ENCODE peak calls at places on chromosome 18, in four cellular contexts. W is heart left ventricle, O is sigmoid colon, F is esophagus squamous epithelium. I is an unnamed sample.

GRCh38 chr18:50372743-50373142 is 2.1 kb upstream of the SKA1 start:
- DNase-seq in F (no peak), W (no peak), O (no peak), I (no peak)

GRCh38 chr18:59996370-59996966 is 96.7 kb downstream of the PMAIP1 start:
- DNase-seq in O (no peak), F (no peak), W (no peak), I (no peak)

GRCh38 chr18:46334200-46334553 is 230.0 kb downstream of the HAUS1 start:
- DNase-seq in O (peak; percentile 50), F (no peak), W (no peak), I (no peak)

GRCh38 chr18:9950289-9951016 is 36.6 kb downstream of the VAPA start:
- DNase-seq in W (no peak), O (no peak), F (no peak), I (no peak)

GRCh38 chr18:61921621-61922235 is 28.9 kb upstream of the RNF152 start:
- DNase-seq in F (no peak), W (no peak), O (no peak), I (no peak)

GRCh38 chr18:78857252-78858150 is 122.1 kb upstream of the SALL3 start:
- DNase-seq in O (no peak), W (no peak), F (no peak), I (no peak)

GRCh38 chr18:27942706-27943105 is 234.2 kb downstream of the CDH2 start:
- DNase-seq in W (no peak), O (no peak), F (no peak), I (no peak)

GRCh38 chr18:22337878-22338277 is 79.8 kb downstream of the CTAGE1 start:
- DNase-seq in O (no peak), F (no peak), W (no peak), I (no peak)

GRCh38 chr18:56028514-56028913 is 440.5 kb upstream of the TCF4 start:
- DNase-seq in F (no peak), W (no peak), O (no peak), I (no peak)

GRCh38 chr18:21735452-21736015 is 5.1 kb upstream of the MIB1 start:
- DNase-seq in W (peak; percentile 29), O (no peak), F (no peak), I (no peak)

GRCh38 chr18:12769644-12770440 is 67.0 kb downstream of the PSMG2 start:
- DNase-seq in W (no peak), O (no peak), F (no peak), I (no peak)

GRCh38 chr18:74551936-74552555 is 17.7 kb downstream of the CNDP1 start:
- DNase-seq in W (peak; percentile 86), F (peak; percentile 6), O (peak; percentile 87), I (peak; percentile 40)

GRCh38 chr18:74234326-74235171 is 57.2 kb downstream of the CYB5A start:
- DNase-seq in W (no peak), F (no peak), O (peak; percentile 87), I (no peak)

GRCh38 chr18:54679318-54680149 is 88.5 kb downstream of the DYNAP start:
- DNase-seq in O (no peak), W (no peak), F (no peak), I (no peak)

GRCh38 chr18:12825230-12825629 is 58.8 kb downstream of the PTPN2 start:
- DNase-seq in F (no peak), W (no peak), O (no peak), I (no peak)

GRCh38 chr18:36620801-36621200 is 208.0 kb downstream of the TPGS2 start:
- DNase-seq in O (no peak), W (no peak), F (no peak), I (no peak)

GRCh38 chr18:39773656-39774055 is 2181.4 kb upstream of the PIK3C3 start:
- DNase-seq in O (no peak), F (no peak), W (no peak), I (no peak)

GRCh38 chr18:8689431-8689830 is 15.9 kb upstream of the MTCL1 start:
- DNase-seq in W (no peak), O (no peak), F (no peak), I (no peak)

GRCh38 chr18:26460449-26461091 is 87.8 kb downstream of the KCTD1 start:
- DNase-seq in O (no peak), W (peak; percentile 58), F (no peak), I (no peak)

GRCh38 chr18:61322265-61322873 is 10.9 kb upstream of the CDH20 start:
- DNase-seq in W (peak; percentile 43), O (no peak), F (no peak), I (no peak)

GRCh38 chr18:66377291-66377690 is 226.6 kb downstream of the CDH19 start:
- DNase-seq in W (no peak), F (no peak), O (no peak), I (no peak)

GRCh38 chr18:51425475-51425874 is 228.0 kb upstream of the MEX3C start:
- DNase-seq in O (no peak), W (no peak), F (no peak), I (no peak)

GRCh38 chr18:58590231-58590630 is 38.7 kb downstream of the ALPK2 start:
- DNase-seq in O (peak; percentile 81), W (no peak), F (no peak), I (no peak)

GRCh38 chr18:49279487-49279886 is 181.0 kb downstream of the DYM start:
- DNase-seq in W (no peak), F (no peak), O (no peak), I (no peak)

DNA sequence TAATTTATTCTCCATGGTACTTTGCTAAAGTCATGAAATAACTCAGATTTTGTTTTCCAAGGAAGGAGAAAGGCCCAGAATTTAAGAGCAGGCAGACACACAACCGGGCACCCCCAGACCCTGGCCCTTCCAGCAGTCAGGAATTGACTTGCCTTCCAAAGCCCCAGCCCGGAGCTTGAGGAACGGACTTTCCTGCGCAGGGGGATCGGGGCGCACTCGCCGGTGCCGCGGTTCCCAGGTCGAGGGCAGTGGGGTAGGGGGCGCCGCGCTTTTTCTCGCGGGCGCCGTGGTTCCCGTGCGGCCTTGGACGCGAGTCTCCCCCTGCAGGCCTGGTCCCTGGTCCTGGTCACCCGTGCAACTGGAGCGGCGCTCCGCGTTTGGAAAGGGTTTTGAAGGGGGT is 1.2 kb downstream of the ZNF236 start:
- DNase-seq in O (peak; percentile 65), W (no peak), F (no peak), I (no peak)
- TF ChIP-seq CTCF in O (no peak), W (no peak), F (no peak), I (no peak)

GRCh38 chr18:24014062-24014985 is at the start of gene TTC39C:
- DNase-seq in F (peak; percentile 49), O (peak; percentile 84), W (peak; percentile 71), I (peak; percentile 9)
- TF ChIP-seq POLR2A in F (peak; percentile 63), O (no peak), W (no peak), I (peak; percentile 16)

GRCh38 chr18:63082661-63083531 is 236.7 kb downstream of the BCL2 start:
- DNase-seq in F (no peak), O (no peak), W (no peak), I (no peak)
- H3K9me3 ChIP-seq in F (peaks cover 4% of the 10 kb centered on the region), O (no peaks in the 10 kb centered on the region), W (no peaks in the 10 kb centered on the region), I (no peaks in the 10 kb centered on the region)

GRCh38 chr18:80034068-80034851 is at the start of gene RBFA:
- DNase-seq in W (peak; percentile 100), F (peak; percentile 89), O (peak; percentile 100), I (peak; percentile 98)
- TF ChIP-seq CTCF in W (peak; percentile 32), F (peak; percentile 65), O (no peak), I (peak; percentile 64)